ENCODE peak calls at places on chromosomes 16 and 17, in nine cellular contexts. D is A549, T is stomach, B is ovary, Z is K562, I is sigmoid colon, G is transverse colon, L is esophagus muscularis mucosa, A is HepG2. Y is an unnamed sample.
A peak's percentile ranks its signal among the peaks of the same experiment; 100 is the strongest.

GRCh38 chr17:4934173-4934979 is 2.3 kb downstream of the GP1BA start:
- DNase-seq in D (no peak), T (peak; percentile 69), B (no peak), Z (peak; percentile 40), I (no peak), G (peak; percentile 65), L (no peak), A (peak; percentile 46), Y (no peak)

GRCh38 chr16:19601083-19601976 is 45.8 kb downstream of the VPS35L start:
- DNase-seq in D (peak; percentile 41), T (no peak), B (peak; percentile 49), Z (peak; percentile 44), I (no peak), G (peak; percentile 13), L (no peak), A (peak; percentile 47), Y (peak; percentile 65)

GRCh38 chr16:67216612-67217490 is 10.1 kb upstream of the TMEM208 start:
- DNase-seq in D (no peak), T (peak; percentile 61), B (no peak), Z (peak; percentile 77), I (no peak), G (no peak), L (no peak), A (no peak), Y (no peak)

GRCh38 chr16:57380671-57381462 is 8.6 kb downstream of the CX3CL1 start:
- DNase-seq in D (no peak), T (no peak), B (no peak), Z (no peak), I (no peak), G (no peak), L (no peak), A (no peak), Y (peak; percentile 22)

GRCh38 chr16:84933774-84934571 is 77.4 kb downstream of the ZDHHC7 start:
- DNase-seq in D (no peak), T (no peak), B (peak; percentile 87), Z (no peak), I (peak; percentile 87), G (no peak), L (no peak), A (peak; percentile 55), Y (peak; percentile 60)

GRCh38 chr16:82700541-82701240 is 73.9 kb downstream of the CDH13 start:
- DNase-seq in D (no peak), T (no peak), B (no peak), Z (no peak), I (no peak), G (no peak), L (no peak), A (no peak), Y (no peak)

GRCh38 chr17:44263360-44263902 is 4.5 kb downstream of the SLC4A1 start:
- DNase-seq in D (no peak), T (no peak), B (no peak), Z (no peak), I (no peak), G (no peak), L (no peak), A (no peak), Y (no peak)

GRCh38 chr16:3045758-3046505 is 429 bp upstream of the MMP25 start:
- DNase-seq in D (no peak), T (no peak), B (no peak), Z (peak; percentile 33), I (no peak), G (peak; percentile 37), L (no peak), A (no peak), Y (no peak)

GRCh38 chr16:89899879-89900481 is 18.7 kb upstream of the MC1R start:
- DNase-seq in D (no peak), T (no peak), B (no peak), Z (no peak), I (no peak), G (no peak), L (no peak), A (no peak), Y (no peak)

GRCh38 chr17:57697891-57698708 is 47.0 kb downstream of the CCDC182 start:
- DNase-seq in D (no peak), T (no peak), B (no peak), Z (no peak), I (no peak), G (no peak), L (peak; percentile 74), A (peak; percentile 59), Y (no peak)

GRCh38 chr17:4110152-4110551 is 32.7 kb downstream of the ZZEF1 start:
- DNase-seq in D (peak; percentile 23), T (no peak), B (no peak), Z (no peak), I (no peak), G (no peak), L (no peak), A (no peak), Y (no peak)

GRCh38 chr16:70252355-70252988 is 732 bp upstream of the EXOSC6 start:
- DNase-seq in D (peak; percentile 30), T (no peak), B (no peak), Z (peak; percentile 39), I (no peak), G (no peak), L (no peak), A (no peak), Y (no peak)

GRCh38 chr16:27721548-27722265 is 171.8 kb downstream of the KATNIP start:
- DNase-seq in D (no peak), T (peak; percentile 34), B (peak; percentile 72), Z (no peak), I (peak; percentile 89), G (peak; percentile 37), L (peak; percentile 93), A (peak; percentile 33), Y (peak; percentile 81)

GRCh38 chr17:38873646-38874380 is 4.0 kb downstream of the LASP1 start:
- DNase-seq in D (peak; percentile 69), T (peak; percentile 43), B (no peak), Z (no peak), I (no peak), G (peak; percentile 56), L (no peak), A (no peak), Y (no peak)

GRCh38 chr17:46732754-46733398 is 85.6 kb downstream of the WNT3 start:
- DNase-seq in D (no peak), T (no peak), B (no peak), Z (no peak), I (no peak), G (no peak), L (no peak), A (no peak), Y (no peak)
- H3K27ac ChIP-seq in D (no peak overlapping the region), T (no peak overlapping the region), B (no peak overlapping the region), Z (no peak overlapping the region), I (no peak overlapping the region), G (no peak overlapping the region), L (no peak overlapping the region), A (no peak overlapping the region), Y (no peak overlapping the region)

DNA sequence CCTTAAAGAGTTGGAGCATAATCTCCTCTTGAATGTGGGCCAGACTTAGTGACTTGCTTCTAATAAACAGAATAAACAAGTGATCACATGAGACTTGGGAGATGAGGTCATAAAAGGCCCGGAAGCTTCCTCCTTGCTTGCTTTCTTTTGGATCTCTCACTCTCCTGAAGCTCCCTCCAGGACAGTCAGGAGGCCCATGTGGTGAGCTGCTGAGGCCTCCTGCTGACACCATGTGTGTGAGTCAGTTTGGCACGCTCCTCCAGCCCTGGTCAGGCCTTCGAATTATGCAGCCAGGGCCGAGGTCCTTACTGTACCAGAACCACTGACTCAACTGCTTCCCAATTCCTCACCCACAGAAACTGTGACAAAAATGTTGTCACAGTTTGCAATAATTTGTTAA is 53.2 kb downstream of the NDEL1 start:
- DNase-seq in D (no peak), T (no peak), B (no peak), Z (no peak), I (peak; percentile 85), G (no peak), L (no peak), A (no peak), Y (no peak)
- TF ChIP-seq EP300 in D (no peak), T (no peak), B (no peak), Z (no peak), I (no peak), G (no peak), L (no peak), A (no peak), Y (no peak)

GRCh38 chr17:77286391-77286640 is 145.5 kb downstream of the SEC14L1 start:
- DNase-seq in D (no peak), T (no peak), B (no peak), Z (no peak), I (no peak), G (no peak), L (no peak), A (no peak), Y (no peak)

GRCh38 chr17:77287432-77288068 is 146.8 kb downstream of the SEC14L1 start:
- DNase-seq in D (peak; percentile 85), T (peak; percentile 83), B (no peak), Z (no peak), I (peak; percentile 79), G (peak; percentile 70), L (no peak), A (peak; percentile 65), Y (no peak)

GRCh38 chr17:77286641-77287431 is 146.1 kb downstream of the SEC14L1 start:
- DNase-seq in D (peak; percentile 99), T (peak; percentile 88), B (no peak), Z (peak; percentile 34), I (peak; percentile 87), G (peak; percentile 88), L (no peak), A (peak; percentile 100), Y (no peak)

GRCh38 chr17:77284023-77284617 is 143.4 kb downstream of the SEC14L1 start:
- DNase-seq in D (no peak), T (no peak), B (no peak), Z (no peak), I (no peak), G (no peak), L (no peak), A (no peak), Y (no peak)

GRCh38 chr17:77285594-77286390 is 145.0 kb downstream of the SEC14L1 start:
- DNase-seq in D (peak; percentile 72), T (peak; percentile 85), B (no peak), Z (no peak), I (peak; percentile 78), G (peak; percentile 81), L (no peak), A (peak; percentile 70), Y (peak; percentile 40)
- H3K27ac ChIP-seq in D (peak overlapping the region; percentile 91), T (peak overlapping the region; percentile 84), B (no peak overlapping the region), Z (no peak overlapping the region), I (peak overlapping the region; percentile 82), G (peak overlapping the region; percentile 87), L (no peak overlapping the region), A (peak overlapping the region; percentile 98), Y (no peak overlapping the region)

DNA sequence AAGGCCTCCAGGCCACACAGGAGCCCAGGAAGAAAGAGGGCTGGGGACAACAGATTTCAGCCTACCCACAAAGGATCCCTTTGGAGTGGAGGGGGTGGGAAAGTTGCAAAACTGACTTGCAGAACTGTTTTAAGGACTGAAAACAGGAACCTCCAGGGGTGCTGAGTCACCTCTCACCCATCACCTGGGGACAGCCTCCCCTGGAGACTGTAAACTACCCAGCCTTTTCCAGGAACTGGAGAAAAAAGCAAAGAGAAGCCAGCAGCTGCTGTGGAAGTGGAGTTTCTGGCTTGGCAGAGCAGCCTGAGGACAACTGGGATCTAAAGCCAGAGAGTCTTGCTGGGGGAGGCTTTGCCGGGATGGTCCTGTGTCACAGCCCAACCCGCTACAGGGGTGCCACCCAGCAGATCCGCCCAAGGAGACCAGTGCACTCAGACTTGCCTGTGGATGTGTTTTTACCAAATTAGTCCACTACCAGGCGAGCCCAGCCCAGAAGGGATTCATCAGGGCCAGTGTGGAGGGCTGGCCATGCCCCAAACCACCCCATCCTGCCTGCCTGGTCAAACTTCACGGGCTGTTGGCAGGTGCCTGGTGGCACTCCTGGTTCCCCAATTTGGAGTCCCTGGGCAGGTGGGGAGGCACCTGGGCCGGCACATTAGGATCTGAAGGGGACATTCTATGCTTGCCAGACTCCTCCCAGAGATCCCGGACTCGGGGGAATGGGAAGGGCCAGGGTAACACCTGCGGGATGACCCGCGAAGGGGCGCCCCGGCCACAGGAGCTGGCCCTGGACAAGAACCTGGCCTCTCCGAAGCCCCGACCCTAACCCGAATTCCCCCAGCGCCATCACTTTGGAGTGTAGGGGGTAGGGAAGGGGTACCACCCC is 832 bp downstream of the MSRB1 start:
- DNase-seq in D (no peak), T (no peak), B (no peak), Z (peak; percentile 74), I (peak; percentile 75), G (no peak), L (no peak), A (no peak), Y (no peak)
- TF ChIP-seq EP300 in D (no peak), T (no peak), B (no peak), Z (peak; percentile 53), I (no peak), G (no peak), L (no peak), A (no peak), Y (no peak)